ENCODE peak calls at places on chromosomes 13 and 19, in seven cellular contexts. Y, I, G, J, C, N and D are unnamed samples.

GRCh38 chr13:114263590-114263989 is 17.8 kb upstream of the UPF3A start:
- DNase-seq in N (no peak), C (no peak), Y (no peak), J (no peak), G (no peak), I (no peak), D (no peak)

GRCh38 chr13:85608255-85608829 is 190.9 kb downstream of the SLITRK6 start:
- DNase-seq in N (no peak), G (no peak), C (no peak), I (no peak), J (no peak), Y (no peak), D (no peak)

GRCh38 chr19:17183858-17184271 is 31.3 kb upstream of the USE1 start:
- DNase-seq in G (no peak), J (no peak), I (no peak), C (no peak), Y (no peak), N (peak; percentile 62), D (no peak)

GRCh38 chr19:48501961-48502719 is 9.5 kb downstream of the LMTK3 start:
- DNase-seq in Y (no peak), I (peak; percentile 91), C (peak; percentile 99), J (peak; percentile 21), N (peak; percentile 82), G (no peak), D (peak; percentile 97)

GRCh38 chr19:7657047-7657779 is 11.6 kb upstream of the RETN start:
- DNase-seq in J (no peak), C (peak; percentile 26), I (no peak), G (no peak), Y (no peak), N (no peak), D (no peak)

GRCh38 chr19:58551577-58552471 is 3.1 kb downstream of the CHMP2A start:
- DNase-seq in C (no peak), J (no peak), N (no peak), G (no peak), Y (no peak), I (no peak), D (no peak)

GRCh38 chr19:49637865-49638350 is 2.0 kb downstream of the RRAS start:
- DNase-seq in C (peak; percentile 64), N (no peak), G (peak; percentile 31), Y (peak; percentile 81), I (no peak), J (peak; percentile 86), D (peak; percentile 78)

GRCh38 chr13:19742651-19743050 is 40.1 kb downstream of the PSPC1 start:
- DNase-seq in C (no peak), I (no peak), N (no peak), Y (no peak), J (no peak), G (no peak), D (no peak)

GRCh38 chr13:33639158-33639557 is 178.8 kb upstream of the RFC3 start:
- DNase-seq in I (no peak), Y (peak; percentile 94), J (peak; percentile 76), G (peak; percentile 97), C (no peak), N (no peak), D (peak; percentile 20)

GRCh38 chr13:92574499-92574898 is 652.1 kb upstream of the GPC6 start:
- DNase-seq in N (no peak), G (no peak), C (no peak), Y (no peak), J (no peak), I (no peak), D (peak; percentile 47)

GRCh38 chr19:4016903-4017638 is 9.5 kb downstream of the PIAS4 start:
- DNase-seq in J (no peak), I (no peak), N (no peak), Y (no peak), G (no peak), C (no peak), D (no peak)

GRCh38 chr19:7701654-7702457 is at the start of gene FCER2:
- DNase-seq in I (no peak), N (peak; percentile 75), G (no peak), Y (no peak), J (no peak), C (no peak), D (no peak)

GRCh38 chr13:111423168-111423785 is 102.8 kb downstream of the TEX29 start:
- DNase-seq in I (no peak), G (no peak), Y (no peak), J (no peak), N (no peak), C (no peak), D (peak; percentile 79)

GRCh38 chr19:335486-336066 is 9.0 kb downstream of the MIER2 start:
- DNase-seq in C (no peak), Y (no peak), J (no peak), I (no peak), N (no peak), G (no peak), D (no peak)

GRCh38 chr19:8085606-8086464 is 33.3 kb downstream of the CCL25 start:
- DNase-seq in N (no peak), G (no peak), C (peak; percentile 44), J (no peak), Y (no peak), I (no peak), D (no peak)

GRCh38 chr19:58227964-58228583 is 640 bp upstream of the ZNF544 start:
- DNase-seq in G (no peak), C (peak; percentile 7), Y (no peak), I (no peak), N (peak; percentile 32), J (no peak), D (no peak)

GRCh38 chr19:33344210-33344609 is 29.3 kb upstream of the CEBPG start:
- DNase-seq in N (no peak), I (no peak), G (no peak), J (peak; percentile 41), Y (no peak), C (peak; percentile 48), D (no peak)

GRCh38 chr19:57293719-57294118 is 13.4 kb downstream of the ZNF460 start:
- DNase-seq in N (no peak), Y (no peak), G (no peak), J (no peak), I (no peak), C (no peak), D (no peak)

GRCh38 chr19:58054792-58055482 is 4.1 kb upstream of the ZNF135 start:
- DNase-seq in C (peak; percentile 29), G (no peak), J (peak; percentile 31), I (no peak), N (no peak), Y (no peak), D (no peak)

GRCh38 chr19:36420961-36421748 is 2.7 kb upstream of the ZFP82 start:
- DNase-seq in I (peak; percentile 10), J (peak; percentile 17), N (no peak), G (no peak), C (peak; percentile 15), Y (peak; percentile 37), D (peak; percentile 8)

DNA sequence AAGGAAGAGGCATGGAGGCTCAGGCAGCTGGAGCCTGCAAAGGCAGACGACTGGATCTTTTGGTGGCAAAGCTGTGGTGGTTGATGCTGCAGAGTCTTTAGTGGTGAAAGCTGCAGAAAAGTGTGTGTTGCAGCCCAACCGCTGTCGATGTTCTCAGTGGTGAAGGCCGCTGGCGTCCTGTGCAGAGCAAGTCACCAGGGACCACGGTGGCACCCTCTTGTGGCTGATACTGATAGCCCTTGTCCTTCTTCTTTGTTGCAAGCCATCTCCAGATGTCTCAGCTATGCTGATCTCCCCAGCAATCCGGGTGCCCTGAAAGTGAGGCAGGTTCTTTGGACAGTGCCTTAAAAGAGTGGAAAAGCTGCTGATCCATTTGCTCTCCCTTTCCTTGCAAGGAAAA is 610.9 kb upstream of the PCDH9 start:
- DNase-seq in G (no peak), C (peak; percentile 16), Y (no peak), I (no peak), N (no peak), J (no peak), D (no peak)
- TF ChIP-seq CTCF in G (no peak), C (peak; percentile 30), Y (no peak), I (no peak), N (no peak), J (no peak), D (no peak)

DNA sequence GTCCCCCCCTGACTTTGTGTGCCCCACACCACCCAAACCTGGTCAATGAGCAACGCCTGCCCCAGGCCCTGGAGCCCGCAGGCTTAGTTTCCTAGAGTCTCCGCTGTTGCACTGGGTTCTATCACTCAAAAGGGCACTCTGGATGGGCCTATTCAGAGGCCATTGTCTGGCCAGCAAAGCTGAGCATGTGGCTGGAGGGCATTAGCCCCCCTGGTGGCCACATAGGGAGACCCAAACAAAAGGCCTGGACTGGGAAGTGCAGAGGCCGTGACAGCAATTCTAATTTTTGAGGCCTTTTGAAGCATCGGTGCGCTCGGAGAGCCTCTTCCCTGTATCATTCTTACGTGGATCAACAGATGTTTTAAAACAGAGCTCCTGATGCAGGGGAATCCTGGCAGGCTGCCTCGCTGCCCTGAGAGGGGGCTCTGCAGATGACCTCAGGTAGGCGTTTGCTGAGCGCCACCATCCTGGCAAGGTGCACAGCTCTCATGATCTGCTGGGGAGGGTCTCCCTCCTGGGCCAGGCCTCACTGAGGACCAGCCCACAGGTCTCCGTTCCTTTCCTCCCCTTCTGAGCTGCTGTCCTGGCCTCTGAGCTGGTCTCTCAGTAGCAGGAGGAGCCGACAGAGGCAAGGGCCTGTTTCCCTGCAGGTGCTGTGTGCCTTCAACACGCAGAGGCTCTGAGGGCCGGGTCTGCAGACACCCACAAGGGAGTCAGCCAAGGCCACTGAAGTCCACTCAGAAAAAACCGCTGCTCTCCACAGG is 190.5 kb downstream of the URI1 start:
- DNase-seq in N (no peak), I (no peak), Y (no peak), C (peak; percentile 84), J (no peak), G (no peak), D (no peak)
- TF ChIP-seq CTCF in N (no peak), I (peak; percentile 19), Y (no peak), C (peak; percentile 50), J (no peak), G (no peak), D (no peak)

DNA sequence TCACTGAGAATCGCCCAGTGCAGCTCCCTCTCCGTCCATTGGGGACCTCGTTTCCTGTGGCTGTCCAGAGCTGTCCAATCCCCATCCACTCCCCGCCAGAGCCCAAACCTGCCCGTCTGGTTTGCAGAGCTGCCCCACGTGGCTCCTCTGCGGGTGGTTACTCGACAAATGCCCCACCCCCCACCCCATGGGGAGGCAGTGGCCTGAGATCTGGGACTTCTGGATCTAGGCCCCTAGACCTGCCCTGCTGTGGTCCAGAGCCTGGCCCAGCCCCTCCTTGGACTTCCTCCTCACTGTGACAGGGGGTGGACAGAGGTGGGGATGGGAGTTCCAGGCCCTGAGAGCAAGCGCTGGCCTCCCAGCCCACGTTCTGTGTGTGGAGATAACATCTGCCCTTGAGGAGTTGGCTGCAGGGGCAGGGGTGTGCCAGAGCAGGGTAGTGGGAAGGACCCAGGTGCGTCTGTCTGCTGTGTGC is 29.1 kb downstream of the PAK4 start:
- DNase-seq in G (no peak), C (no peak), N (no peak), I (no peak), Y (no peak), J (no peak), D (peak; percentile 69)
- TF ChIP-seq CTCF in G (no peak), C (no peak), N (no peak), I (no peak), Y (no peak), J (no peak), D (peak; percentile 15)

GRCh38 chr19:29084266-29084665 is 128.7 kb downstream of the UQCRFS1 start:
- DNase-seq in Y (no peak), I (peak; percentile 19), J (no peak), N (no peak), G (peak; percentile 4), C (peak; percentile 46), D (no peak)
- TF ChIP-seq CTCF in Y (peak; percentile 28), I (peak; percentile 61), J (no peak), N (no peak), G (peak; percentile 70), C (peak; percentile 59), D (no peak)